ENCODE peak calls at places on chromosomes 1 and 21, in six cellular contexts. Q is NCI-H1436 treated with DMSO at 0.1 percent for 48 hours; L is heart left ventricle; K is activated T-helper 1 cell treated with anti-CD3 and anti-CD28 coated beads, Interleukin-2, amount 50 U/mL, for 16 hours; Y is HCEC 1CT; H is progenitor cell of endocrine pancreas. P is an unnamed sample.

GRCh38 chr1:171355727-171356126 is 41.7 kb downstream of the FMO4 start:
- DNase-seq in L (no peak), Q (no peak), H (no peak), Y (no peak), K (no peak), P (no peak)

GRCh38 chr1:5980314-5981008 is 11.8 kb downstream of the NPHP4 start:
- DNase-seq in L (peak), K (no peak), H (no peak), Y (no peak), Q (no peak), P (peak)

GRCh38 chr1:52676249-52676903 is 21.8 kb downstream of the COA7 start:
- DNase-seq in Q (no peak), L (peak), Y (no peak), H (no peak), K (no peak), P (peak)

GRCh38 chr1:234863596-234863995 is 253.6 kb upstream of the IRF2BP2 start:
- DNase-seq in H (no peak), L (no peak), Q (no peak), K (no peak), Y (peak), P (no peak)

GRCh38 chr1:109365642-109366204 is 32.0 kb downstream of the SORT1 start:
- DNase-seq in L (no peak), Y (no peak), K (no peak), Q (no peak), H (no peak), P (no peak)

GRCh38 chr1:16318544-16318943 is 33.7 kb downstream of the FBXO42 start:
- DNase-seq in Y (no peak), H (no peak), K (no peak), L (peak), Q (no peak), P (peak)

GRCh38 chr1:71071720-71072119 is 9.1 kb downstream of the ZRANB2 start:
- DNase-seq in Q (no peak), L (no peak), H (no peak), Y (no peak), K (no peak), P (no peak)

GRCh38 chr1:151402764-151403163 is 3.4 kb downstream of the PSMB4 start:
- DNase-seq in H (no peak), Y (no peak), L (no peak), Q (no peak), K (no peak), P (no peak)

GRCh38 chr21:41321211-41321907 is 4.8 kb downstream of the FAM3B start:
- DNase-seq in L (no peak), H (no peak), Q (peak), Y (no peak), K (no peak), P (no peak)

GRCh38 chr1:24928631-24929090 is 1.4 kb downstream of the RUNX3 start:
- DNase-seq in K (no peak), Q (no peak), Y (no peak), L (no peak), H (no peak), P (no peak)

GRCh38 chr21:17931080-17931479 is 111.9 kb upstream of the C21orf91 start:
- DNase-seq in H (no peak), Q (no peak), K (no peak), Y (no peak), L (no peak), P (no peak)

GRCh38 chr1:220874201-220874655 is 5.0 kb upstream of the HLX start:
- DNase-seq in H (no peak), K (no peak), L (peak), Q (no peak), Y (peak), P (peak)

GRCh38 chr1:232655746-232656085 is 25.8 kb upstream of the SIPA1L2 start:
- DNase-seq in Y (no peak), L (no peak), Q (no peak), H (no peak), K (no peak), P (no peak)

GRCh38 chr1:21839337-21840037 is 27.4 kb downstream of the LDLRAD2 start:
- DNase-seq in L (peak), H (no peak), K (no peak), Q (no peak), Y (no peak), P (no peak)

GRCh38 chr1:60670313-60670712 is 412.0 kb upstream of the NFIA start:
- DNase-seq in L (no peak), H (no peak), K (no peak), Q (no peak), Y (no peak), P (no peak)

GRCh38 chr1:55143686-55144085 is 71.5 kb downstream of the USP24 start:
- DNase-seq in K (no peak), Q (no peak), Y (no peak), L (no peak), H (no peak), P (no peak)

GRCh38 chr1:30320581-30320890 is 402.8 kb downstream of the MATN1 start:
- DNase-seq in Q (no peak), Y (no peak), K (no peak), L (no peak), H (no peak), P (no peak)

GRCh38 chr21:41133896-41134522 is 34.0 kb upstream of the BACE2 start:
- DNase-seq in Q (no peak), H (no peak), L (no peak), Y (no peak), K (no peak), P (no peak)

GRCh38 chr1:183515002-183515689 is 42.8 kb downstream of the SMG7 start:
- DNase-seq in L (no peak), H (no peak), Y (peak), K (no peak), Q (no peak), P (no peak)

GRCh38 chr1:211099393-211099792 is 34.6 kb downstream of the KCNH1 start:
- DNase-seq in Q (no peak), L (no peak), Y (no peak), K (no peak), H (no peak), P (no peak)

GRCh38 chr21:41730399-41730798 is 36.5 kb downstream of the RIPK4 start:
- DNase-seq in H (no peak), K (no peak), Y (no peak), Q (no peak), L (no peak), P (no peak)

GRCh38 chr1:33446590-33446989 is 15.7 kb upstream of the PHC2 start:
- DNase-seq in L (no peak), Q (no peak), H (no peak), Y (no peak), K (no peak), P (no peak)

GRCh38 chr21:28781602-28782274 is 210.9 kb downstream of the LTN1 start:
- DNase-seq in K (no peak), L (no peak), Q (no peak), H (no peak), Y (peak), P (no peak)